ENCODE peak calls at places on chromosome 16, in six cellular contexts. T, W, S, X, G and Q are unnamed samples.

GRCh38 chr16:6103561-6103960 is 1006.0 kb upstream of the EEF2KMT start:
- DNase-seq in T (no peak), W (no peak), S (no peak), X (no peak), G (no peak), Q (no peak)

GRCh38 chr16:75024591-75024990 is 25.8 kb downstream of the ZNRF1 start:
- DNase-seq in T (no peak), W (no peak), S (no peak), X (no peak), G (no peak), Q (no peak)

GRCh38 chr16:67339453-67339852 is 12.8 kb downstream of the LRRC36 start:
- DNase-seq in T (peak), W (no peak), S (no peak), X (peak), G (no peak), Q (peak)

GRCh38 chr16:23987443-23987842 is 151.7 kb downstream of the PRKCB start:
- DNase-seq in T (no peak), W (no peak), S (no peak), X (no peak), G (no peak), Q (no peak)

GRCh38 chr16:69451166-69451565 is 26.7 kb downstream of the CYB5B start:
- DNase-seq in T (no peak), W (no peak), S (no peak), X (no peak), G (no peak), Q (no peak)

GRCh38 chr16:80543162-80543561 is 2.4 kb downstream of the DYNLRB2 start:
- DNase-seq in T (no peak), W (no peak), S (no peak), X (no peak), G (no peak), Q (no peak)

GRCh38 chr16:14056970-14057369 is 14.1 kb upstream of the MRTFB start:
- DNase-seq in T (peak), W (no peak), S (no peak), X (peak), G (no peak), Q (peak)

GRCh38 chr16:12614662-12615278 is 188.9 kb downstream of the CPPED1 start:
- DNase-seq in T (no peak), W (no peak), S (no peak), X (no peak), G (no peak), Q (no peak)

GRCh38 chr16:31253642-31254045 is 6.1 kb upstream of the ITGAM start:
- DNase-seq in T (peak), W (no peak), S (no peak), X (no peak), G (no peak), Q (peak)

GRCh38 chr16:48534601-48535340 is 75.2 kb downstream of the N4BP1 start:
- DNase-seq in T (no peak), W (no peak), S (no peak), X (no peak), G (no peak), Q (no peak)

GRCh38 chr16:11675561-11676511 is 7.6 kb downstream of the SNN start:
- DNase-seq in T (no peak), W (no peak), S (no peak), X (no peak), G (no peak), Q (peak)

GRCh38 chr16:84841787-84842300 is 22.1 kb downstream of the CRISPLD2 start:
- DNase-seq in T (no peak), W (no peak), S (no peak), X (no peak), G (no peak), Q (no peak)

GRCh38 chr16:88963583-88963982 is 13.4 kb downstream of the CBFA2T3 start:
- DNase-seq in T (no peak), W (no peak), S (no peak), X (no peak), G (no peak), Q (no peak)